ENCODE peak calls at places on chromosomes 4 and X, in ten cellular contexts. One of them, this sample, is unnamed.

GRCh38 chr4:139686988-139687387 is 21.4 kb downstream of the MGST2 start:
- DNase-seq in A549: no peak
- DNase-seq in tibial nerve: no peak
- DNase-seq in transverse colon: no peak
- DNase-seq in uterus: no peak
- DNase-seq in suprapubic skin: no peak
- DNase-seq in upper lobe of left lung: no peak
- DNase-seq in breast epithelium: no peak
- DNase-seq in IMR-90: no peak
- DNase-seq in Peyer's patch: no peak
- DNase-seq in this sample: no peak

GRCh38 chr4:164748375-164748774 is 5.6 kb upstream of the SMIM31 start:
- DNase-seq in A549: no peak
- DNase-seq in tibial nerve: no peak
- DNase-seq in transverse colon: no peak
- DNase-seq in uterus: no peak
- DNase-seq in suprapubic skin: no peak
- DNase-seq in upper lobe of left lung: no peak
- DNase-seq in breast epithelium: no peak
- DNase-seq in IMR-90: peak
- DNase-seq in Peyer's patch: no peak
- DNase-seq in this sample: no peak

GRCh38 chrX:124938715-124939114 is 381.0 kb upstream of the TEX13C start:
- DNase-seq in A549: no peak
- DNase-seq in tibial nerve: no peak
- DNase-seq in transverse colon: no peak
- DNase-seq in uterus: no peak
- DNase-seq in suprapubic skin: no peak
- DNase-seq in upper lobe of left lung: no peak
- DNase-seq in breast epithelium: no peak
- DNase-seq in IMR-90: no peak
- DNase-seq in Peyer's patch: no peak
- DNase-seq in this sample: no peak

GRCh38 chr4:121181493-121181892 is 17.4 kb upstream of the TNIP3 start:
- DNase-seq in A549: no peak
- DNase-seq in tibial nerve: no peak
- DNase-seq in transverse colon: no peak
- DNase-seq in uterus: no peak
- DNase-seq in suprapubic skin: no peak
- DNase-seq in upper lobe of left lung: no peak
- DNase-seq in breast epithelium: no peak
- DNase-seq in IMR-90: no peak
- DNase-seq in Peyer's patch: no peak
- DNase-seq in this sample: no peak

GRCh38 chr4:65416875-65417274 is 253.4 kb downstream of the EPHA5 start:
- DNase-seq in A549: no peak
- DNase-seq in tibial nerve: no peak
- DNase-seq in transverse colon: peak
- DNase-seq in uterus: no peak
- DNase-seq in suprapubic skin: no peak
- DNase-seq in upper lobe of left lung: peak
- DNase-seq in breast epithelium: no peak
- DNase-seq in IMR-90: no peak
- DNase-seq in Peyer's patch: no peak
- DNase-seq in this sample: peak

GRCh38 chr4:31192372-31192771 is 472.2 kb downstream of the PCDH7 start:
- DNase-seq in A549: no peak
- DNase-seq in tibial nerve: no peak
- DNase-seq in transverse colon: no peak
- DNase-seq in uterus: no peak
- DNase-seq in suprapubic skin: no peak
- DNase-seq in upper lobe of left lung: no peak
- DNase-seq in breast epithelium: no peak
- DNase-seq in IMR-90: no peak
- DNase-seq in Peyer's patch: no peak
- DNase-seq in this sample: no peak

GRCh38 chr4:61425315-61425714 is 225.2 kb downstream of the ADGRL3 start:
- DNase-seq in A549: no peak
- DNase-seq in tibial nerve: no peak
- DNase-seq in transverse colon: no peak
- DNase-seq in uterus: no peak
- DNase-seq in suprapubic skin: no peak
- DNase-seq in upper lobe of left lung: no peak
- DNase-seq in breast epithelium: no peak
- DNase-seq in IMR-90: no peak
- DNase-seq in Peyer's patch: no peak
- DNase-seq in this sample: no peak

GRCh38 chr4:189048119-189048518 is 892.6 kb upstream of the FRG1 start:
- DNase-seq in A549: no peak
- DNase-seq in tibial nerve: no peak
- DNase-seq in transverse colon: no peak
- DNase-seq in uterus: no peak
- DNase-seq in suprapubic skin: no peak
- DNase-seq in upper lobe of left lung: no peak
- DNase-seq in breast epithelium: no peak
- DNase-seq in IMR-90: peak
- DNase-seq in Peyer's patch: no peak
- DNase-seq in this sample: no peak

GRCh38 chr4:37803348-37803973 is 23.0 kb upstream of the PGM2 start:
- DNase-seq in A549: no peak
- DNase-seq in tibial nerve: no peak
- DNase-seq in transverse colon: no peak
- DNase-seq in uterus: no peak
- DNase-seq in suprapubic skin: no peak
- DNase-seq in upper lobe of left lung: no peak
- DNase-seq in breast epithelium: no peak
- DNase-seq in IMR-90: peak
- DNase-seq in Peyer's patch: no peak
- DNase-seq in this sample: no peak

GRCh38 chr4:24089831-24090531 is 200.1 kb upstream of the PPARGC1A start:
- DNase-seq in A549: no peak
- DNase-seq in tibial nerve: no peak
- DNase-seq in transverse colon: no peak
- DNase-seq in uterus: no peak
- DNase-seq in suprapubic skin: no peak
- DNase-seq in upper lobe of left lung: no peak
- DNase-seq in breast epithelium: no peak
- DNase-seq in IMR-90: peak
- DNase-seq in Peyer's patch: no peak
- DNase-seq in this sample: no peak

GRCh38 chrX:7985568-7985967 is 58.4 kb upstream of the PNPLA4 start:
- DNase-seq in A549: no peak
- DNase-seq in tibial nerve: no peak
- DNase-seq in transverse colon: no peak
- DNase-seq in uterus: no peak
- DNase-seq in suprapubic skin: no peak
- DNase-seq in upper lobe of left lung: no peak
- DNase-seq in breast epithelium: no peak
- DNase-seq in IMR-90: peak
- DNase-seq in Peyer's patch: no peak
- DNase-seq in this sample: no peak

GRCh38 chr4:172815499-172816175 is 353.0 kb upstream of the GALNT7 start:
- DNase-seq in A549: no peak
- DNase-seq in tibial nerve: no peak
- DNase-seq in transverse colon: peak
- DNase-seq in uterus: no peak
- DNase-seq in suprapubic skin: no peak
- DNase-seq in upper lobe of left lung: no peak
- DNase-seq in breast epithelium: no peak
- DNase-seq in IMR-90: no peak
- DNase-seq in Peyer's patch: no peak
- DNase-seq in this sample: no peak

GRCh38 chrX:5681159-5681558 is 547.5 kb downstream of the NLGN4X start:
- DNase-seq in A549: no peak
- DNase-seq in tibial nerve: no peak
- DNase-seq in transverse colon: no peak
- DNase-seq in uterus: no peak
- DNase-seq in suprapubic skin: no peak
- DNase-seq in upper lobe of left lung: no peak
- DNase-seq in breast epithelium: no peak
- DNase-seq in IMR-90: no peak
- DNase-seq in Peyer's patch: no peak
- DNase-seq in this sample: no peak

GRCh38 chr4:7978489-7978888 is 38.8 kb upstream of the AFAP1 start:
- DNase-seq in A549: no peak
- DNase-seq in tibial nerve: no peak
- DNase-seq in transverse colon: peak
- DNase-seq in uterus: no peak
- DNase-seq in suprapubic skin: no peak
- DNase-seq in upper lobe of left lung: peak
- DNase-seq in breast epithelium: no peak
- DNase-seq in IMR-90: no peak
- DNase-seq in Peyer's patch: peak
- DNase-seq in this sample: no peak

GRCh38 chr4:182307746-182308145 is 64.5 kb downstream of the TENM3 start:
- DNase-seq in A549: no peak
- DNase-seq in tibial nerve: peak
- DNase-seq in transverse colon: no peak
- DNase-seq in uterus: no peak
- DNase-seq in suprapubic skin: no peak
- DNase-seq in upper lobe of left lung: peak
- DNase-seq in breast epithelium: no peak
- DNase-seq in IMR-90: peak
- DNase-seq in Peyer's patch: no peak
- DNase-seq in this sample: no peak

GRCh38 chr4:156971168-156971601 is 414 bp downstream of the PDGFC start:
- DNase-seq in A549: no peak
- DNase-seq in tibial nerve: no peak
- DNase-seq in transverse colon: peak
- DNase-seq in uterus: peak
- DNase-seq in suprapubic skin: no peak
- DNase-seq in upper lobe of left lung: peak
- DNase-seq in breast epithelium: no peak
- DNase-seq in IMR-90: no peak
- DNase-seq in Peyer's patch: peak
- DNase-seq in this sample: peak

GRCh38 chr4:156974264-156974663 is 2.7 kb upstream of the PDGFC start:
- DNase-seq in A549: no peak
- DNase-seq in tibial nerve: no peak
- DNase-seq in transverse colon: no peak
- DNase-seq in uterus: no peak
- DNase-seq in suprapubic skin: no peak
- DNase-seq in upper lobe of left lung: no peak
- DNase-seq in breast epithelium: no peak
- DNase-seq in IMR-90: peak
- DNase-seq in Peyer's patch: no peak
- DNase-seq in this sample: no peak

GRCh38 chr4:156970501-156971167 is 965 bp downstream of the PDGFC start:
- DNase-seq in A549: peak
- DNase-seq in tibial nerve: peak
- DNase-seq in transverse colon: peak
- DNase-seq in uterus: peak
- DNase-seq in suprapubic skin: peak
- DNase-seq in upper lobe of left lung: peak
- DNase-seq in breast epithelium: peak
- DNase-seq in IMR-90: peak
- DNase-seq in Peyer's patch: peak
- DNase-seq in this sample: peak

GRCh38 chr4:156972370-156972980 is 876 bp upstream of the PDGFC start:
- DNase-seq in A549: no peak
- DNase-seq in tibial nerve: no peak
- DNase-seq in transverse colon: no peak
- DNase-seq in uterus: no peak
- DNase-seq in suprapubic skin: no peak
- DNase-seq in upper lobe of left lung: no peak
- DNase-seq in breast epithelium: no peak
- DNase-seq in IMR-90: peak
- DNase-seq in Peyer's patch: no peak
- DNase-seq in this sample: no peak

GRCh38 chr4:156971623-156972369 is at the start of gene PDGFC:
- DNase-seq in A549: peak
- DNase-seq in tibial nerve: peak
- DNase-seq in transverse colon: peak
- DNase-seq in uterus: peak
- DNase-seq in suprapubic skin: peak
- DNase-seq in upper lobe of left lung: peak
- DNase-seq in breast epithelium: peak
- DNase-seq in IMR-90: peak
- DNase-seq in Peyer's patch: peak
- DNase-seq in this sample: peak
- TF ChIP-seq CTCF in A549: peak
- TF ChIP-seq CTCF in tibial nerve: peak
- TF ChIP-seq CTCF in transverse colon: peak
- TF ChIP-seq CTCF in uterus: peak
- TF ChIP-seq CTCF in suprapubic skin: peak
- TF ChIP-seq CTCF in upper lobe of left lung: peak
- TF ChIP-seq CTCF in breast epithelium: peak
- TF ChIP-seq CTCF in IMR-90: peak
- TF ChIP-seq CTCF in Peyer's patch: no peak
- TF ChIP-seq CTCF in this sample: peak

DNA sequence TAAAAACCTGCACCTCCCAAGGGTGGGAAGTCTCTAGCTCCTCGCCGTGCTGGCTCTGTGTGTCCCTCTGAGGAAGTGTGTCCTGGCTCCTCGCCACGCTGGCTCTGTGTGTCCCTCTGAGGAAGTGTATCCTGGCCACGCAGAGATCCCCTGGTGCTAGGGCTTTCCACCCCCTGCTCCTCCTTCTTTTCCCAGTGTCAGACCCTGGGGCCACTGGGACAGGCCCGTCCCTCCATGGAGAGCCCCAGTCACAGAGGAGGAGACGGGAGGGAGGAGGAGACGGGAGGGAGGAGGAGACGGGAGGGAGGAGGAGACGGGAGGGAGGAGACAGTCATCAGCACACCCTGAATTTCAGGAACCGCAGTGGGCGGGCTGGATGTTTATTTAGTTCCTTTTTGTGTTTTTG is 53.8 kb upstream of the HGFAC start:
- DNase-seq in A549: no peak
- DNase-seq in tibial nerve: peak
- DNase-seq in transverse colon: peak
- DNase-seq in uterus: peak
- DNase-seq in suprapubic skin: peak
- DNase-seq in upper lobe of left lung: peak
- DNase-seq in breast epithelium: peak
- DNase-seq in IMR-90: peak
- DNase-seq in Peyer's patch: peak
- DNase-seq in this sample: peak
- TF ChIP-seq POLR2A in A549: no peak
- TF ChIP-seq POLR2A in tibial nerve: peak
- TF ChIP-seq POLR2A in transverse colon: no peak
- TF ChIP-seq POLR2A in uterus: no peak
- TF ChIP-seq POLR2A in suprapubic skin: no peak
- TF ChIP-seq POLR2A in upper lobe of left lung: peak
- TF ChIP-seq POLR2A in breast epithelium: no peak
- TF ChIP-seq POLR2A in IMR-90: no peak
- TF ChIP-seq POLR2A in Peyer's patch: no peak
- TF ChIP-seq POLR2A in this sample: no peak

GRCh38 chrX:140034916-140035315 is 69.6 kb upstream of the CXorf66 start:
- DNase-seq in A549: no peak
- DNase-seq in tibial nerve: no peak
- DNase-seq in transverse colon: no peak
- DNase-seq in uterus: no peak
- DNase-seq in suprapubic skin: no peak
- DNase-seq in upper lobe of left lung: no peak
- DNase-seq in breast epithelium: no peak
- DNase-seq in IMR-90: no peak
- DNase-seq in Peyer's patch: no peak
- DNase-seq in this sample: no peak
- TF ChIP-seq CTCF in A549: no peak
- TF ChIP-seq CTCF in tibial nerve: no peak
- TF ChIP-seq CTCF in transverse colon: no peak
- TF ChIP-seq CTCF in uterus: no peak
- TF ChIP-seq CTCF in suprapubic skin: no peak
- TF ChIP-seq CTCF in upper lobe of left lung: no peak
- TF ChIP-seq CTCF in breast epithelium: no peak
- TF ChIP-seq CTCF in IMR-90: peak
- TF ChIP-seq CTCF in Peyer's patch: no peak
- TF ChIP-seq CTCF in this sample: no peak

GRCh38 chr4:147620315-147620714 is 3.1 kb downstream of the TMEM184C start:
- DNase-seq in A549: no peak
- DNase-seq in tibial nerve: no peak
- DNase-seq in transverse colon: no peak
- DNase-seq in uterus: no peak
- DNase-seq in suprapubic skin: no peak
- DNase-seq in upper lobe of left lung: no peak
- DNase-seq in breast epithelium: no peak
- DNase-seq in IMR-90: no peak
- DNase-seq in Peyer's patch: no peak
- DNase-seq in this sample: no peak
- TF ChIP-seq POLR2A in A549: no peak
- TF ChIP-seq POLR2A in tibial nerve: no peak
- TF ChIP-seq POLR2A in transverse colon: no peak
- TF ChIP-seq POLR2A in uterus: no peak
- TF ChIP-seq POLR2A in suprapubic skin: no peak
- TF ChIP-seq POLR2A in upper lobe of left lung: no peak
- TF ChIP-seq POLR2A in breast epithelium: no peak
- TF ChIP-seq POLR2A in IMR-90: no peak
- TF ChIP-seq POLR2A in Peyer's patch: no peak
- TF ChIP-seq POLR2A in this sample: no peak